ENCODE peak calls at places on chromosome 7, in five cellular contexts. One of them, this sample, is unnamed.
A peak's percentile ranks its signal among the peaks of the same experiment; 100 is the strongest.

GRCh38 chr7:95952851-95953250 is 180.5 kb downstream of the DYNC1I1 start:
- DNase-seq in breast epithelium: no peak
- DNase-seq in endothelial cell of umbilical vein: no peak
- DNase-seq in IMR-90: no peak
- DNase-seq in HepG2: no peak
- DNase-seq in this sample: no peak

GRCh38 chr7:135950972-135951371 is 26.2 kb downstream of the MTPN start:
- DNase-seq in HepG2: no peak
- DNase-seq in breast epithelium: no peak
- DNase-seq in endothelial cell of umbilical vein: no peak
- DNase-seq in IMR-90: no peak
- DNase-seq in this sample: no peak

GRCh38 chr7:154902600-154903082 is 100.3 kb downstream of the PAXIP1 start:
- DNase-seq in HepG2: no peak
- DNase-seq in endothelial cell of umbilical vein: no peak
- DNase-seq in IMR-90: no peak
- DNase-seq in breast epithelium: no peak
- DNase-seq in this sample: no peak

GRCh38 chr7:22945584-22945983 is 68.3 kb downstream of the HYCC1 start:
- DNase-seq in breast epithelium: no peak
- DNase-seq in IMR-90: peak; percentile 63
- DNase-seq in HepG2: no peak
- DNase-seq in endothelial cell of umbilical vein: no peak
- DNase-seq in this sample: no peak

GRCh38 chr7:2214636-2215035 is 18.1 kb downstream of the MAD1L1 start:
- DNase-seq in endothelial cell of umbilical vein: no peak
- DNase-seq in IMR-90: no peak
- DNase-seq in HepG2: no peak
- DNase-seq in breast epithelium: no peak
- DNase-seq in this sample: no peak

GRCh38 chr7:148927141-148927540 is 43.0 kb upstream of the EZH2 start:
- DNase-seq in endothelial cell of umbilical vein: no peak
- DNase-seq in HepG2: no peak
- DNase-seq in IMR-90: no peak
- DNase-seq in breast epithelium: no peak
- DNase-seq in this sample: no peak

GRCh38 chr7:65832281-65832680 is 40.6 kb upstream of the VKORC1L1 start:
- DNase-seq in breast epithelium: no peak
- DNase-seq in endothelial cell of umbilical vein: peak; percentile 19
- DNase-seq in IMR-90: peak; percentile 59
- DNase-seq in HepG2: no peak
- DNase-seq in this sample: peak; percentile 35

GRCh38 chr7:72405389-72405788 is 6.7 kb downstream of the CALN1 start:
- DNase-seq in IMR-90: no peak
- DNase-seq in HepG2: no peak
- DNase-seq in breast epithelium: no peak
- DNase-seq in endothelial cell of umbilical vein: no peak
- DNase-seq in this sample: no peak

GRCh38 chr7:145331076-145331475 is 495.2 kb upstream of the TPK1 start:
- DNase-seq in HepG2: no peak
- DNase-seq in endothelial cell of umbilical vein: no peak
- DNase-seq in IMR-90: no peak
- DNase-seq in breast epithelium: no peak
- DNase-seq in this sample: no peak

GRCh38 chr7:86469680-86470295 is 173.9 kb upstream of the GRM3 start:
- DNase-seq in breast epithelium: no peak
- DNase-seq in HepG2: peak; percentile 70
- DNase-seq in IMR-90: peak; percentile 55
- DNase-seq in endothelial cell of umbilical vein: peak; percentile 63
- DNase-seq in this sample: peak; percentile 59

GRCh38 chr7:51046103-51046466 is 263.4 kb upstream of the GRB10 start:
- DNase-seq in breast epithelium: no peak
- DNase-seq in endothelial cell of umbilical vein: no peak
- DNase-seq in IMR-90: no peak
- DNase-seq in HepG2: no peak
- DNase-seq in this sample: no peak

GRCh38 chr7:47535704-47536628 is 45.9 kb downstream of the TNS3 start:
- DNase-seq in breast epithelium: no peak
- DNase-seq in endothelial cell of umbilical vein: no peak
- DNase-seq in HepG2: peak; percentile 52
- DNase-seq in IMR-90: no peak
- DNase-seq in this sample: no peak

GRCh38 chr7:4683884-4684565 is 1.9 kb downstream of the FOXK1 start:
- DNase-seq in endothelial cell of umbilical vein: peak; percentile 80
- DNase-seq in HepG2: peak; percentile 41
- DNase-seq in IMR-90: peak; percentile 87
- DNase-seq in breast epithelium: peak; percentile 35
- DNase-seq in this sample: peak; percentile 53

GRCh38 chr7:150324366-150324961 is 1.1 kb upstream of the ACTR3C start:
- DNase-seq in HepG2: peak; percentile 27
- DNase-seq in breast epithelium: no peak
- DNase-seq in endothelial cell of umbilical vein: no peak
- DNase-seq in IMR-90: peak; percentile 11
- DNase-seq in this sample: no peak

GRCh38 chr7:5682889-5683670 is 98.4 kb downstream of the RNF216 start:
- DNase-seq in breast epithelium: no peak
- DNase-seq in IMR-90: no peak
- DNase-seq in HepG2: no peak
- DNase-seq in endothelial cell of umbilical vein: no peak
- DNase-seq in this sample: no peak

GRCh38 chr7:94100723-94101345 is 96.7 kb upstream of the BET1 start:
- DNase-seq in endothelial cell of umbilical vein: no peak
- DNase-seq in IMR-90: no peak
- DNase-seq in HepG2: no peak
- DNase-seq in breast epithelium: no peak
- DNase-seq in this sample: no peak

GRCh38 chr7:64636386-64636785 is 29.5 kb upstream of the ZNF107 start:
- DNase-seq in breast epithelium: no peak
- DNase-seq in endothelial cell of umbilical vein: no peak
- DNase-seq in HepG2: no peak
- DNase-seq in IMR-90: no peak
- DNase-seq in this sample: no peak

GRCh38 chr7:39554583-39555140 is 11.5 kb upstream of the YAE1 start:
- DNase-seq in IMR-90: no peak
- DNase-seq in HepG2: no peak
- DNase-seq in endothelial cell of umbilical vein: no peak
- DNase-seq in breast epithelium: no peak
- DNase-seq in this sample: no peak

GRCh38 chr7:45978010-45978681 is 57.1 kb upstream of the IGFBP3 start:
- DNase-seq in breast epithelium: peak; percentile 80
- DNase-seq in endothelial cell of umbilical vein: peak; percentile 71
- DNase-seq in HepG2: peak; percentile 78
- DNase-seq in IMR-90: peak; percentile 99
- DNase-seq in this sample: peak; percentile 98

GRCh38 chr7:127447326-127447945 is 54.9 kb upstream of the ZNF800 start:
- DNase-seq in breast epithelium: no peak
- DNase-seq in IMR-90: peak; percentile 60
- DNase-seq in HepG2: peak; percentile 64
- DNase-seq in endothelial cell of umbilical vein: peak; percentile 32
- DNase-seq in this sample: peak; percentile 55

GRCh38 chr7:78420001-78420400 is 621.4 kb downstream of the PHTF2 start:
- DNase-seq in breast epithelium: no peak
- DNase-seq in endothelial cell of umbilical vein: no peak
- DNase-seq in HepG2: no peak
- DNase-seq in IMR-90: no peak
- DNase-seq in this sample: no peak

GRCh38 chr7:21514071-21514470 is 28.8 kb upstream of the DNAH11 start:
- DNase-seq in HepG2: no peak
- DNase-seq in breast epithelium: no peak
- DNase-seq in IMR-90: no peak
- DNase-seq in endothelial cell of umbilical vein: no peak
- DNase-seq in this sample: no peak

GRCh38 chr7:136339464-136339863 is 362.3 kb upstream of the MTPN start:
- DNase-seq in endothelial cell of umbilical vein: no peak
- DNase-seq in HepG2: no peak
- DNase-seq in breast epithelium: no peak
- DNase-seq in IMR-90: no peak
- DNase-seq in this sample: no peak

GRCh38 chr7:33748793-33749192 is 156.5 kb upstream of the BMPER start:
- DNase-seq in IMR-90: no peak
- DNase-seq in HepG2: no peak
- DNase-seq in endothelial cell of umbilical vein: no peak
- DNase-seq in breast epithelium: no peak
- DNase-seq in this sample: no peak

GRCh38 chr7:11474902-11475585 is 357.0 kb downstream of the THSD7A start:
- DNase-seq in endothelial cell of umbilical vein: peak; percentile 21
- DNase-seq in IMR-90: no peak
- DNase-seq in breast epithelium: no peak
- DNase-seq in HepG2: no peak
- DNase-seq in this sample: no peak

GRCh38 chr7:100469227-100470044 is 5.4 kb upstream of the SPACDR start:
- DNase-seq in endothelial cell of umbilical vein: peak; percentile 66
- DNase-seq in breast epithelium: peak; percentile 69
- DNase-seq in HepG2: peak; percentile 51
- DNase-seq in IMR-90: peak; percentile 64
- DNase-seq in this sample: peak; percentile 53

GRCh38 chr7:46558482-46559193 is 637.6 kb upstream of the IGFBP3 start:
- DNase-seq in HepG2: no peak
- DNase-seq in IMR-90: peak; percentile 45
- DNase-seq in breast epithelium: no peak
- DNase-seq in endothelial cell of umbilical vein: no peak
- DNase-seq in this sample: peak; percentile 74

GRCh38 chr7:101085000-101085948 is at the start of gene TRIM56:
- DNase-seq in HepG2: peak; percentile 79
- DNase-seq in breast epithelium: peak; percentile 87
- DNase-seq in IMR-90: peak; percentile 74
- DNase-seq in endothelial cell of umbilical vein: peak; percentile 86
- DNase-seq in this sample: peak; percentile 75

GRCh38 chr7:91228327-91228726 is 35.9 kb upstream of the FZD1 start:
- DNase-seq in endothelial cell of umbilical vein: peak; percentile 53
- DNase-seq in breast epithelium: no peak
- DNase-seq in HepG2: no peak
- DNase-seq in IMR-90: peak; percentile 68
- DNase-seq in this sample: no peak

GRCh38 chr7:20444041-20444440 is 113.3 kb downstream of the ITGB8 start:
- DNase-seq in HepG2: no peak
- DNase-seq in IMR-90: peak; percentile 6
- DNase-seq in breast epithelium: no peak
- DNase-seq in endothelial cell of umbilical vein: no peak
- DNase-seq in this sample: no peak

GRCh38 chr7:70775570-70776156 is 356.3 kb upstream of the GALNT17 start:
- DNase-seq in HepG2: no peak
- DNase-seq in IMR-90: no peak
- DNase-seq in endothelial cell of umbilical vein: no peak
- DNase-seq in breast epithelium: no peak
- DNase-seq in this sample: no peak

GRCh38 chr7:112453505-112454171 is 3.4 kb downstream of the IFRD1 start:
- DNase-seq in breast epithelium: no peak
- DNase-seq in HepG2: no peak
- DNase-seq in endothelial cell of umbilical vein: peak; percentile 59
- DNase-seq in IMR-90: peak; percentile 83
- DNase-seq in this sample: no peak
- H3K4me3 ChIP-seq in breast epithelium: peak overlapping the region; percentile 97
- H3K4me3 ChIP-seq in HepG2: no peak overlapping the region
- H3K4me3 ChIP-seq in endothelial cell of umbilical vein: no peak overlapping the region
- H3K4me3 ChIP-seq in IMR-90: no peak overlapping the region
- H3K4me3 ChIP-seq in this sample: no peak overlapping the region

GRCh38 chr7:107661081-107661864 is 645 bp downstream of the SLC26A4 start:
- DNase-seq in breast epithelium: peak; percentile 32
- DNase-seq in endothelial cell of umbilical vein: peak; percentile 67
- DNase-seq in HepG2: peak; percentile 37
- DNase-seq in IMR-90: peak; percentile 45
- DNase-seq in this sample: no peak
- TF ChIP-seq CTCF in breast epithelium: peak; percentile 19
- TF ChIP-seq CTCF in endothelial cell of umbilical vein: no peak
- TF ChIP-seq CTCF in HepG2: peak; percentile 67
- TF ChIP-seq CTCF in IMR-90: no peak
- TF ChIP-seq CTCF in this sample: peak; percentile 26

GRCh38 chr7:107079212-107079940 is 34.9 kb downstream of the PRKAR2B start:
- DNase-seq in breast epithelium: no peak
- DNase-seq in endothelial cell of umbilical vein: peak; percentile 91
- DNase-seq in IMR-90: no peak
- DNase-seq in HepG2: no peak
- DNase-seq in this sample: no peak

GRCh38 chr7:107078517-107078966 is 34.0 kb downstream of the PRKAR2B start:
- DNase-seq in endothelial cell of umbilical vein: peak; percentile 95
- DNase-seq in IMR-90: peak; percentile 78
- DNase-seq in breast epithelium: no peak
- DNase-seq in HepG2: no peak
- DNase-seq in this sample: peak; percentile 45

GRCh38 chr7:107080533-107080932 is 36.0 kb downstream of the PRKAR2B start:
- DNase-seq in endothelial cell of umbilical vein: no peak
- DNase-seq in HepG2: no peak
- DNase-seq in IMR-90: no peak
- DNase-seq in breast epithelium: no peak
- DNase-seq in this sample: no peak

GRCh38 chr7:107077699-107078516 is 33.4 kb downstream of the PRKAR2B start:
- DNase-seq in IMR-90: no peak
- DNase-seq in endothelial cell of umbilical vein: no peak
- DNase-seq in HepG2: no peak
- DNase-seq in breast epithelium: no peak
- DNase-seq in this sample: no peak

DNA sequence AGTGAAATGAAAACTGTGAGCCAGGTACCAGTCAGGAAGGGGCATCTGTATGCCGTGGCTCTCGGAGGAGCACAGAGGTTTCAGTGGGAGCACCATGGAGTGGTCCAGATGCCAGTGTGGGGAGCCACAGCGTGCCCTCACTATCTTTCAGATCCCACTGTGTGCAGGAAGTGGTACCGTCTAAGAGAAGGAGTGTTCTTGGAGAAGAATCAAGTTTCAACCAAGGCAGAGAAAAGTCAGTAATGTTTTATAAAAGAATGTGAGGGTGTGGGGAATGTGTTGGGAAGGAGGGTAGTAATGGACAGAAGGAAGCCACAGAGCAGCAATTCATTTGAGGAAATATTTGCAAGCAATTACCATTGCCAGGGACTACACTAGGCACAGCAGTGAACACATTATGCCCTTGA is 35.6 kb downstream of the PRKAR2B start:
- DNase-seq in endothelial cell of umbilical vein: peak; percentile 34
- DNase-seq in breast epithelium: no peak
- DNase-seq in HepG2: no peak
- DNase-seq in IMR-90: no peak
- DNase-seq in this sample: no peak
- H3K27ac ChIP-seq in endothelial cell of umbilical vein: peak overlapping the region; percentile 95
- H3K27ac ChIP-seq in breast epithelium: no peak overlapping the region
- H3K27ac ChIP-seq in HepG2: no peak overlapping the region
- H3K27ac ChIP-seq in IMR-90: no peak overlapping the region
- H3K27ac ChIP-seq in this sample: no peak overlapping the region

GRCh38 chr7:152180048-152180447 is 154.6 kb downstream of the GALNT11 start:
- DNase-seq in IMR-90: no peak
- DNase-seq in HepG2: no peak
- DNase-seq in breast epithelium: no peak
- DNase-seq in endothelial cell of umbilical vein: no peak
- DNase-seq in this sample: no peak

GRCh38 chr7:152180587-152180986 is 155.1 kb downstream of the GALNT11 start:
- DNase-seq in breast epithelium: no peak
- DNase-seq in IMR-90: no peak
- DNase-seq in endothelial cell of umbilical vein: no peak
- DNase-seq in HepG2: no peak
- DNase-seq in this sample: no peak

GRCh38 chr7:152176797-152177196 is 151.3 kb downstream of the GALNT11 start:
- DNase-seq in HepG2: no peak
- DNase-seq in endothelial cell of umbilical vein: no peak
- DNase-seq in breast epithelium: no peak
- DNase-seq in IMR-90: no peak
- DNase-seq in this sample: no peak

GRCh38 chr7:152177696-152178404 is 152.4 kb downstream of the GALNT11 start:
- DNase-seq in HepG2: no peak
- DNase-seq in endothelial cell of umbilical vein: peak; percentile 8
- DNase-seq in breast epithelium: no peak
- DNase-seq in IMR-90: peak; percentile 23
- DNase-seq in this sample: no peak

GRCh38 chr7:152178405-152179058 is 153.1 kb downstream of the GALNT11 start:
- DNase-seq in endothelial cell of umbilical vein: peak; percentile 11
- DNase-seq in HepG2: no peak
- DNase-seq in IMR-90: no peak
- DNase-seq in breast epithelium: no peak
- DNase-seq in this sample: no peak
- H3K4me3 ChIP-seq in endothelial cell of umbilical vein: no peak overlapping the region
- H3K4me3 ChIP-seq in HepG2: no peak overlapping the region
- H3K4me3 ChIP-seq in IMR-90: no peak overlapping the region
- H3K4me3 ChIP-seq in breast epithelium: no peak overlapping the region
- H3K4me3 ChIP-seq in this sample: no peak overlapping the region